ENCODE peak calls at places on chromosome 1, in nine cellular contexts. V is breast epithelium, Q is fibroblast of pulmonary artery, N is coronary artery, A is ovary, O is A549, D is fibroblast of lung, K is astrocyte of the spinal cord, S is right atrium auricular region. W is an unnamed sample.
A peak's percentile ranks its signal among the peaks of the same experiment; 100 is the strongest.

GRCh38 chr1:200737647-200738296 is 921 bp upstream of the CAMSAP2 start:
- DNase-seq in V (no peak), Q (no peak), N (no peak), A (peak; percentile 29), O (no peak), D (no peak), K (no peak), S (no peak), W (no peak)

GRCh38 chr1:235712812-235713211 is 63.2 kb upstream of the GNG4 start:
- DNase-seq in V (no peak), Q (no peak), N (no peak), A (no peak), O (no peak), D (peak; percentile 39), K (no peak), S (no peak), W (no peak)

GRCh38 chr1:172662464-172663109 is 3.7 kb downstream of the FASLG start:
- DNase-seq in V (peak; percentile 33), Q (peak; percentile 91), N (no peak), A (no peak), O (no peak), D (peak; percentile 58), K (peak; percentile 84), S (no peak), W (peak; percentile 91)

GRCh38 chr1:182702826-182703524 is 18.6 kb upstream of the RGS8 start:
- DNase-seq in V (no peak), Q (no peak), N (no peak), A (no peak), O (no peak), D (no peak), K (no peak), S (no peak), W (no peak)

GRCh38 chr1:42929434-42930177 is 29.1 kb downstream of the SLC2A1 start:
- DNase-seq in V (no peak), Q (no peak), N (no peak), A (no peak), O (no peak), D (no peak), K (no peak), S (peak; percentile 48), W (no peak)

GRCh38 chr1:91804546-91805023 is 81.4 kb downstream of the TGFBR3 start:
- DNase-seq in V (no peak), Q (no peak), N (no peak), A (no peak), O (no peak), D (peak; percentile 62), K (peak; percentile 89), S (no peak), W (no peak)

GRCh38 chr1:16196874-16197273 is 15.6 kb downstream of the ARHGEF19 start:
- DNase-seq in V (no peak), Q (no peak), N (no peak), A (no peak), O (no peak), D (no peak), K (no peak), S (no peak), W (no peak)

GRCh38 chr1:98035587-98035986 is 114.8 kb upstream of the DPYD start:
- DNase-seq in V (no peak), Q (peak; percentile 62), N (no peak), A (no peak), O (peak; percentile 45), D (peak; percentile 45), K (peak; percentile 25), S (no peak), W (no peak)

GRCh38 chr1:109914587-109915240 is 4.1 kb downstream of the CSF1 start:
- DNase-seq in V (no peak), Q (no peak), N (no peak), A (no peak), O (no peak), D (peak; percentile 69), K (peak; percentile 63), S (peak; percentile 84), W (no peak)

DNA sequence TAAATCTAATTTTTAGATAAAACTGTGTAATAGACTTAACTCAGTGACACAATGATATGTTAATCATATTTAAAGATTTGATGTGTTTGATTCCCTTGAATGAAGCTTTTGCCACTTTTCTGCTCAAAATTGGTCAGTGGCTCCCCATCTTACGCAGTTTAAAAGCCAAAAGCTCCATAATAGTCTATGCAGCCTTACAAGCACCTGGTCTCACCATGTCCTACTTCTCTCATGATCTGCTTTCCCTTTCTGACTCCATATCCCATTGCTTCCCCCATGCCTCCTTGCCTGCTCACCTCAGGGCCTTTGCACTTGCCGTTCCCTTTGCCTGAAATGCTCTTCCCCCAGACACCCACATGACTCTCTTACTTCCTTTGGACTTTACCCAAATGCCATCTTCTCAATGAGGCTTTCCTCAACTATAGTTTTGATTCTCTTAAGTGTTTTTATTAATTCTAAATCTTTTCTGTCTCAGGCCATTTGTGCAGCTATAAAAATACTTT is 1.9 kb downstream of the ZBTB8A start:
- DNase-seq in V (no peak), Q (no peak), N (no peak), A (no peak), O (no peak), D (no peak), K (no peak), S (no peak), W (no peak)
- H3K4me3 ChIP-seq in V (no peak overlapping the region), Q (no peak overlapping the region), N (no peak overlapping the region), A (no peak overlapping the region), O (no peak overlapping the region), D (no peak overlapping the region), K (no peak overlapping the region), S (no peak overlapping the region), W (no peak overlapping the region)

DNA sequence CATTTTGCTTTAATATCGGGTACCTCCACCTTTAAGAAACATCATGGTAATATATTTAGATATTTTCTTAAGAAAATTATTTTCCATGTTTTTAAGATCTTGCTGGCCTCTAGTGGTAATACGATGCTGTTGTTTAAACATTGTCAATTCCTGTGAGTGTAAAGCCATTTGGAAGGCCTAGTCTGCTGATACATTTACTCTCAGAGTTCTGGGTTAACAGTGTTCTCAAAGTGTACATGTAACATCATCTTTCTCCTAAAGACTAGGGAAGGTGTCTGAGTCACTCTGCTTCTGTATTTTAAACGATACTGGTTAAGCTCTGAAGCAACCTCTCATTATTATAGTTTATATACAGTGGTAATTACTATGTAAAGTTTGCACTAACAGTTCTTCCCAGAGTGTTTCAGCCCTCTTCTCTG is 189.1 kb downstream of the RASAL2 start:
- DNase-seq in V (no peak), Q (peak; percentile 87), N (no peak), A (no peak), O (peak; percentile 71), D (peak; percentile 86), K (peak; percentile 82), S (no peak), W (no peak)
- TF ChIP-seq CTCF in V (peak; percentile 21), Q (peak; percentile 67), N (no peak), A (no peak), O (peak; percentile 86), D (peak; percentile 68), K (peak; percentile 59), S (no peak), W (peak; percentile 64)

GRCh38 chr1:207289756-207290155 is 31.7 kb upstream of the CD55 start:
- DNase-seq in V (no peak), Q (no peak), N (no peak), A (no peak), O (no peak), D (no peak), K (no peak), S (no peak), W (no peak)

GRCh38 chr1:207283421-207283820 is 38.1 kb upstream of the CD55 start:
- DNase-seq in V (no peak), Q (no peak), N (no peak), A (no peak), O (no peak), D (no peak), K (no peak), S (no peak), W (no peak)

GRCh38 chr1:207288315-207288714 is 33.2 kb upstream of the CD55 start:
- DNase-seq in V (no peak), Q (no peak), N (no peak), A (no peak), O (no peak), D (no peak), K (peak; percentile 43), S (no peak), W (no peak)

GRCh38 chr1:207284209-207284892 is 37.1 kb upstream of the CD55 start:
- DNase-seq in V (no peak), Q (no peak), N (no peak), A (no peak), O (no peak), D (no peak), K (no peak), S (no peak), W (no peak)

GRCh38 chr1:207286747-207287528 is 34.5 kb upstream of the CD55 start:
- DNase-seq in V (no peak), Q (no peak), N (no peak), A (no peak), O (no peak), D (no peak), K (peak; percentile 61), S (no peak), W (no peak)
- H3K4me3 ChIP-seq in V (no peak overlapping the region), Q (no peak overlapping the region), N (no peak overlapping the region), A (no peak overlapping the region), O (no peak overlapping the region), D (no peak overlapping the region), K (no peak overlapping the region), S (no peak overlapping the region), W (no peak overlapping the region)

GRCh38 chr1:116559304-116559761 is 11.5 kb downstream of the CD58 start:
- DNase-seq in V (no peak), Q (no peak), N (no peak), A (no peak), O (no peak), D (no peak), K (no peak), S (no peak), W (no peak)

GRCh38 chr1:116557323-116557878 is 13.4 kb downstream of the CD58 start:
- DNase-seq in V (no peak), Q (no peak), N (no peak), A (no peak), O (no peak), D (no peak), K (no peak), S (no peak), W (no peak)

GRCh38 chr1:116558140-116558549 is 12.7 kb downstream of the CD58 start:
- DNase-seq in V (no peak), Q (no peak), N (no peak), A (no peak), O (no peak), D (no peak), K (no peak), S (no peak), W (no peak)

GRCh38 chr1:116554924-116555323 is 15.9 kb downstream of the CD58 start:
- DNase-seq in V (no peak), Q (no peak), N (no peak), A (no peak), O (no peak), D (no peak), K (no peak), S (no peak), W (no peak)

DNA sequence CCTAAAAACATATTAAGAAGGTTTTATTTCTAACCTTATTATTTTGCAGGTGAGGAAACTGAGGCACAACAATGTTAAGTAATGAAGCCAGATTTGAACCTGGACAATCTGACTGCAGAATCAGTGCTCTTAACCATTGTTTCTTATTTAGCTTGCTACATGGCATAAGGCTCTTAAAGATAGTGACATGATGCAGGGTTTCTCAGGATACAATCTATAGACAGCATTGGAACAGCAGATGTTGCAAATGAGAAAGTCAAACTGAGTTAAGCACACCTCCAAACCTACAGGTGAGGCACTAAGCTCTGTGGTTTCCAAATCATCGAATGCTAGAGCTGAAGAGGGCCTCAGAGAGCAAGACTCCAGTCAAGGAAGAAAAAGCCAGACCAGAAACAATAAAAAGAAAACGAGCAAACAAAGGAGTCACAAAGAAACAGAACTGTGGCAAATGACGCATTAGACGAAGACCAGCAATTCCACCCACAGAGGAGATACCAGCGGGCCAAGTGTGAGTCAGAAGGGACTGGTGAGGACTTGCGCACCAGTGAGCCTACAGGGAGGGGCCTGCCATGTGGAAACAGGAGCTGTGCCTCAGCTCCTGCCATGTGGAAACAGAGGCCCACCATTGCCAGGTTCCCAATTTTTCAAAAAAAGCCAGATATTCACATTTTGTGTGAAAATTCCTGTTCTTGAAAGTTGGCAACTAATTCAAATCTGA is 14.4 kb downstream of the CD58 start:
- DNase-seq in V (peak; percentile 19), Q (peak; percentile 97), N (peak; percentile 83), A (no peak), O (peak; percentile 62), D (peak; percentile 57), K (peak; percentile 95), S (peak; percentile 90), W (peak; percentile 92)
- TF ChIP-seq CTCF in V (no peak), Q (peak; percentile 16), N (no peak), A (no peak), O (no peak), D (no peak), K (no peak), S (no peak), W (no peak)

W was measured in epithelial cell of proximal tubule.